ENCODE peak calls at places on chromosomes 2 and 18, in four cellular contexts. One of them, this sample, is unnamed.

GRCh38 chr2:56239437-56239836 is 55.6 kb downstream of the CCDC85A start:
- DNase-seq in IMR-90: peak
- DNase-seq in CD4-positive, alpha-beta T cell: no peak
- DNase-seq in iPS DF 6.9: no peak
- DNase-seq in this sample: no peak

GRCh38 chr18:21997207-21998143 is 171.9 kb upstream of the GATA6 start:
- DNase-seq in IMR-90: peak
- DNase-seq in CD4-positive, alpha-beta T cell: no peak
- DNase-seq in iPS DF 6.9: peak
- DNase-seq in this sample: no peak

GRCh38 chr2:26945991-26946750 is 24.3 kb upstream of the MAPRE3 start:
- DNase-seq in IMR-90: no peak
- DNase-seq in iPS DF 6.9: no peak
- DNase-seq in CD4-positive, alpha-beta T cell: no peak
- DNase-seq in this sample: no peak

GRCh38 chr18:13136056-13136688 is 82.4 kb upstream of the LDLRAD4 start:
- DNase-seq in CD4-positive, alpha-beta T cell: peak
- DNase-seq in iPS DF 6.9: no peak
- DNase-seq in IMR-90: no peak
- DNase-seq in this sample: no peak

GRCh38 chr2:240260664-240261063 is 120.2 kb upstream of the OTOS start:
- DNase-seq in IMR-90: no peak
- DNase-seq in CD4-positive, alpha-beta T cell: no peak
- DNase-seq in iPS DF 6.9: no peak
- DNase-seq in this sample: no peak

GRCh38 chr2:126698991-126699390 is 43.0 kb downstream of the GYPC start:
- DNase-seq in iPS DF 6.9: no peak
- DNase-seq in IMR-90: no peak
- DNase-seq in CD4-positive, alpha-beta T cell: no peak
- DNase-seq in this sample: no peak

GRCh38 chr2:201984800-201985525 is 48.7 kb upstream of the FZD7 start:
- DNase-seq in CD4-positive, alpha-beta T cell: no peak
- DNase-seq in iPS DF 6.9: no peak
- DNase-seq in IMR-90: no peak
- DNase-seq in this sample: peak

GRCh38 chr2:169775765-169776482 is 22.7 kb upstream of the SSB start:
- DNase-seq in CD4-positive, alpha-beta T cell: no peak
- DNase-seq in IMR-90: peak
- DNase-seq in iPS DF 6.9: no peak
- DNase-seq in this sample: no peak

GRCh38 chr2:6083131-6083530 is 390.9 kb downstream of the SOX11 start:
- DNase-seq in iPS DF 6.9: no peak
- DNase-seq in IMR-90: no peak
- DNase-seq in CD4-positive, alpha-beta T cell: no peak
- DNase-seq in this sample: no peak

GRCh38 chr2:120574620-120575019 is 161.0 kb upstream of the GLI2 start:
- DNase-seq in CD4-positive, alpha-beta T cell: no peak
- DNase-seq in IMR-90: no peak
- DNase-seq in iPS DF 6.9: no peak
- DNase-seq in this sample: no peak

GRCh38 chr2:74587664-74588277 is 33.3 kb downstream of the DOK1 start:
- DNase-seq in CD4-positive, alpha-beta T cell: peak
- DNase-seq in iPS DF 6.9: peak
- DNase-seq in IMR-90: peak
- DNase-seq in this sample: peak

GRCh38 chr18:80132196-80132812 is 23.2 kb downstream of the ADNP2 start:
- DNase-seq in iPS DF 6.9: no peak
- DNase-seq in IMR-90: no peak
- DNase-seq in CD4-positive, alpha-beta T cell: no peak
- DNase-seq in this sample: no peak

GRCh38 chr18:51639541-51639940 is 442.1 kb upstream of the MEX3C start:
- DNase-seq in IMR-90: no peak
- DNase-seq in iPS DF 6.9: no peak
- DNase-seq in CD4-positive, alpha-beta T cell: no peak
- DNase-seq in this sample: no peak

GRCh38 chr2:28398101-28398834 is 5.6 kb downstream of the FOSL2 start:
- DNase-seq in IMR-90: peak
- DNase-seq in iPS DF 6.9: no peak
- DNase-seq in CD4-positive, alpha-beta T cell: no peak
- DNase-seq in this sample: no peak

GRCh38 chr2:7355781-7356180 is 438.6 kb downstream of the RNF144A start:
- DNase-seq in iPS DF 6.9: no peak
- DNase-seq in IMR-90: no peak
- DNase-seq in CD4-positive, alpha-beta T cell: no peak
- DNase-seq in this sample: no peak

GRCh38 chr2:240514631-240515030 is 43.2 kb downstream of the ANKMY1 start:
- DNase-seq in iPS DF 6.9: no peak
- DNase-seq in IMR-90: no peak
- DNase-seq in CD4-positive, alpha-beta T cell: no peak
- DNase-seq in this sample: no peak

GRCh38 chr2:101818531-101819451 is 121.3 kb downstream of the MAP4K4 start:
- DNase-seq in CD4-positive, alpha-beta T cell: no peak
- DNase-seq in IMR-90: peak
- DNase-seq in iPS DF 6.9: no peak
- DNase-seq in this sample: peak

GRCh38 chr2:74367789-74368188 is 12.3 kb downstream of the DCTN1 start:
- DNase-seq in CD4-positive, alpha-beta T cell: no peak
- DNase-seq in iPS DF 6.9: no peak
- DNase-seq in IMR-90: no peak
- DNase-seq in this sample: no peak

GRCh38 chr2:216562689-216563435 is 64.2 kb downstream of the RPL37A start:
- DNase-seq in CD4-positive, alpha-beta T cell: no peak
- DNase-seq in iPS DF 6.9: no peak
- DNase-seq in IMR-90: no peak
- DNase-seq in this sample: no peak

GRCh38 chr2:10297950-10298349 is 4.8 kb upstream of the HPCAL1 start:
- DNase-seq in IMR-90: peak
- DNase-seq in iPS DF 6.9: no peak
- DNase-seq in CD4-positive, alpha-beta T cell: peak
- DNase-seq in this sample: no peak

GRCh38 chr2:136098441-136098840 is 19.5 kb downstream of the CXCR4 start:
- DNase-seq in IMR-90: no peak
- DNase-seq in iPS DF 6.9: no peak
- DNase-seq in CD4-positive, alpha-beta T cell: no peak
- DNase-seq in this sample: no peak

GRCh38 chr2:9518780-9519179 is 36.9 kb downstream of the ADAM17 start:
- DNase-seq in CD4-positive, alpha-beta T cell: no peak
- DNase-seq in IMR-90: no peak
- DNase-seq in iPS DF 6.9: no peak
- DNase-seq in this sample: no peak

DNA sequence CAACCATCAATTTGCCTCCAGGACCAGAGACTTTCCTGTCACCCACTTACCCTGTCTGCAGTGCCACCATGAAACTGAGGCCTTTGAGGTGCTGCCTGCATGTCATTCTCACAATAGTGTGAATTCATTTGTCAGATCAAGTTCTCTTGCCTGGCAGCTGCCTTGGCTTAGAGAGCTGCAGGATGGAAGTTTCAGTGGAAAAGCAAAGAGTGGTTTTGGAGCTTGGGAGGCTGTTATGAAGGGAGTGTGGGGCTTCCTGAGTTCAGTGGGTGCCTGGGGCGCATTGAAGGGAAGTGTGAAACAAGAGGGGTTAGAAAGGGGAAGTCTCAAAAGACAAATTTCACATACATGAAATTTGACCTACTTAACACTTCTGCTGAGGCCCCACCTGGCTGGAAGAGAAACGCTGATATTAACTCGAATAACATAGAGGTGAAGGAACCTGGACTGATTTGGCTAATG is 7.9 kb upstream of the LBH start:
- DNase-seq in CD4-positive, alpha-beta T cell: no peak
- DNase-seq in iPS DF 6.9: no peak
- DNase-seq in IMR-90: no peak
- DNase-seq in this sample: no peak
- H3K27ac ChIP-seq in CD4-positive, alpha-beta T cell: peak
- H3K27ac ChIP-seq in iPS DF 6.9: no peak
- H3K27ac ChIP-seq in IMR-90: no peak
- H3K27ac ChIP-seq in this sample: no peak

DNA sequence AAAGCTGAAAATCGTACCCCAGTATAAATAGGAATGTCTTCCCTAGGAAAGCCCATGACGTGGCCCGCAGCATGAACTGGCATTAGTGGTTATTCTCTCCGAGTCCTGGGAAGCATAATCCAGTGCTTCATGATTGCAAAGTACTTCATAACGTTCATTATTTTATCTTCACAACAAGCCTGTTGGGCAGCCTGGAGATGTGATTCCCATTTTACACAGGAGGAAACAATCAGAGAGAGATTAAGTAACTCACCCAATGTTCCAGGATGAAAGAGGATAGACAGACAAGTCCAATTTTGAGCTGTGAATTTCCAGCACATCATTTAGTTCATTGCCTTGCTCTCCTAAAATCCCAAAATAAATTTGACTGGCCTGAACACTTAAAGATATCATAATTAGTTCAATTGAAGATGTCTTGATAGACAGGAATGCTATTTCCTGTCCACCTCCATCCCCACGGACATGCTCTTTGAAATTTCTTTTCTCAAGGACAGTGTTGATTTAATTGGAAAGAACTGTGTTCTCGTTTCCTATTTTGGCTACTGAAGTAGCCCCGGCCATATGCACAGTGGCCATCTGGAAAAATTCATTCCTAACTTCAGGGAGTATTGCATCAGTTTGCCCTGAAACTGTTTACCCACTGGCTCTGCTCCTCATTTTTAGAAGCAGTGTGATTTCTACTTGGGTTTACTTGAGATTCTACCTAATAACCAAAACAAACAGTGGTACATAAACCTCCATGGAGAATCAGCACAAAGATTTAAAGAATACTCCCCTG is 93.9 kb downstream of the VWC2L start:
- DNase-seq in IMR-90: no peak
- DNase-seq in CD4-positive, alpha-beta T cell: no peak
- DNase-seq in iPS DF 6.9: no peak
- DNase-seq in this sample: no peak
- H3K27ac ChIP-seq in IMR-90: peak
- H3K27ac ChIP-seq in CD4-positive, alpha-beta T cell: no peak
- H3K27ac ChIP-seq in iPS DF 6.9: no peak
- H3K27ac ChIP-seq in this sample: no peak

GRCh38 chr18:76414936-76415621 is 80.0 kb downstream of the ZNF516 start:
- DNase-seq in IMR-90: no peak
- DNase-seq in iPS DF 6.9: no peak
- DNase-seq in CD4-positive, alpha-beta T cell: no peak
- DNase-seq in this sample: no peak
- H3K27ac ChIP-seq in IMR-90: no peak
- H3K27ac ChIP-seq in iPS DF 6.9: no peak
- H3K27ac ChIP-seq in CD4-positive, alpha-beta T cell: no peak
- H3K27ac ChIP-seq in this sample: no peak

DNA sequence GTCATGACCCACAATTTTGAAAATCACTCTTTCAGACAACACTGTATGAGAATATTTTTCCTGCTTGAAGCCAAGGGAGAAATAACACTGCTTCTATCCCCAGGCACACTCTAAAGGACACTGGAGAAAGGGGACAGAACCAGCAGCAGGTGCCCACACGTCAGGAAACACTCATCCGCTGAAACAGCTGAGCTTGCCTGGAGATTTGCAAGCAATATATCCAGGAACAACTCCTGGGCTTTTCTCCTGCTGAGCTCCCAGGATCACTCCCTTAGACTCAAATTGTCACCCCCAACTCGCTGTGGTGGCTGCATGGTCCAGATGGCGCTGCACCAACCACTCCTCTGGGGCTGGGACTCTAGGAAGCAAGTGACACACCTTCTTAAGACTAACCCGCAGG is 186.7 kb downstream of the ARL4C start:
- DNase-seq in CD4-positive, alpha-beta T cell: no peak
- DNase-seq in iPS DF 6.9: no peak
- DNase-seq in IMR-90: no peak
- DNase-seq in this sample: no peak
- H3K27ac ChIP-seq in CD4-positive, alpha-beta T cell: no peak
- H3K27ac ChIP-seq in iPS DF 6.9: no peak
- H3K27ac ChIP-seq in IMR-90: no peak
- H3K27ac ChIP-seq in this sample: no peak

DNA sequence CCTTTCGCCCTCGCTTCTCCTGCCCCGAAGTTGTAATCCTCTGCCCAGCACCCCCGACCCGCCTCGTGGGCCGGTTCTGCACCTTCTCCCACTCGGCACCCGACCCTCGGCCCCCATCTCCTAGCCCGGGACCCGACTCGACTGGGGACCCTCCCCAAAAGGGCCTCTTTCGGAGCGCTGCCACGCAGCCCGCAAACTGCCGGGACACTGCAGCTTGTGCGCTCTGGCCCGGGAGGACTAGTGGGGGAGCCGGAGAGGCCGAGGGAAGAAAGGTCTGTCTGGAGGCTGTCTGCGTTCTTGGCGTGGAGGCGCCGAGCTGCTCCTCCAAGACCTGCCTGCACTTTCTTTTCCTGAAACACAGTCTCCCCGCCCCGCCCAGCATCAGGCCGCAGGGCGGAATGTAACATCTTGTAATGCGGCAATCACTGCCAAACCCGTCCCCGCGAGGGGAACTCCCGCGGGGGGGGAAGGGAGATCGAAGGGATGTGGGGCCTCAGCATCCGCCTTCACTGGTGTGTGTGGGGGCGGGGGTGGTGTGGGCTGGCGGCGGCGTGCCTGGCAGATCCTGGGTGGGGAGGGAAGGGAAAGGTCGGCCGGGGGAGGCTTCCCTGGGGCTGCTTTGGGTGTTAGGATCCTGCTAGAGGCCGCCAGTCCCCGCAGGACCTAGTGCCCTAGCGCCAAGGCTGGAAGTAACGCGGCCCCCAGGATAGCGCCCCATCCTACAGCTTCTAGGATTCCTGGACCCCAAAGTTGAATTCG is 7.4 kb downstream of the DLX2 start:
- DNase-seq in CD4-positive, alpha-beta T cell: peak
- DNase-seq in IMR-90: peak
- DNase-seq in iPS DF 6.9: no peak
- DNase-seq in this sample: no peak
- H3K27ac ChIP-seq in CD4-positive, alpha-beta T cell: no peak
- H3K27ac ChIP-seq in IMR-90: peak
- H3K27ac ChIP-seq in iPS DF 6.9: no peak
- H3K27ac ChIP-seq in this sample: no peak

DNA sequence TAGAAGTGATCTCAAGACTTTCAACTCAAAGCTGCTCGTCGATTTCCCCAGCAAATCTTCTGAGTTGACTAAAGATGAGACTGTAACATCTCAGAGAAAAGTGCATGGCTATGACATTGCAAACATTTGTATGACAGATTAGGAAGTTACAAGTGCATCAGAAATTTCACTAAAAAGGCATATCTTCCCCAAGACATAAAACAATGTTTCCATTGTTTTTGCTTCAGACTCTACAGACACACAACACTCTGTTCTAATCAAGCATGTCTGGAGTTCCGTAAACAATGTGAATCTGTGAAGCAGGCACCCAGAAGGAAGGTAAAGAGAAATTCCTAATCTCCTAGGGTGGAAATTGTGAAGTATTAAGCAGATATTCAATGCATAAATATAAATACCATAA is 144.6 kb upstream of the LYPD1 start:
- DNase-seq in CD4-positive, alpha-beta T cell: no peak
- DNase-seq in IMR-90: no peak
- DNase-seq in iPS DF 6.9: no peak
- DNase-seq in this sample: no peak
- H3K27ac ChIP-seq in CD4-positive, alpha-beta T cell: no peak
- H3K27ac ChIP-seq in IMR-90: no peak
- H3K27ac ChIP-seq in iPS DF 6.9: no peak
- H3K27ac ChIP-seq in this sample: no peak

DNA sequence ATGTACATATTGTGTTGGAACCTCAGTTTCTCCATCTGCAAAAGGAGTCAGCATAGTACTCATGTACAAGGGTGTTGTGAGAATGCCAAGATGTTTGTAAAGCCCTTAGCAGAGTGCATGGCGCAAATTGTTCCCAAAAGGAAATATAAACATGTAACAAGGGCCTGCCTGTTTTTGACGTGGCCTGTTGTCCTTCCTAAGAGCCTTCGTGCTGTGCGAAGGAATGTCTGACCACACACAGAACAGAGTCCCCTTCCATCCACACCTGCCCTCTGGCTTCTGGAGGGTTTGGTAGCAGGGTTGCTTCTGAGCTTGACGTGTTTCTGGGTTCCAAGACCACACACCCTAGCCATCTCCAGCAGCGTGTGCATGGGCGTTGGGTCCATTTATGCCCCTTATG is 34.9 kb downstream of the CABLES1 start:
- DNase-seq in CD4-positive, alpha-beta T cell: no peak
- DNase-seq in IMR-90: no peak
- DNase-seq in iPS DF 6.9: no peak
- DNase-seq in this sample: no peak
- H3K27ac ChIP-seq in CD4-positive, alpha-beta T cell: no peak
- H3K27ac ChIP-seq in IMR-90: no peak
- H3K27ac ChIP-seq in iPS DF 6.9: no peak
- H3K27ac ChIP-seq in this sample: no peak

This sample was measured in substantia nigra.